ENCODE peak calls at places on chromosomes 11 and 22, in four cellular contexts. P is endothelial cell of umbilical vein, R is uterus, G is left lung. Y is an unnamed sample.

GRCh38 chr22:42296381-42296853 is 26.0 kb upstream of the TCF20 start:
- DNase-seq in G (no peak), R (no peak), P (no peak), Y (no peak)

GRCh38 chr22:21009638-21010425 is 5.1 kb upstream of the P2RX6 start:
- DNase-seq in G (peak), R (no peak), P (peak), Y (peak)

GRCh38 chr11:70799386-70799785 is 401.1 kb downstream of the CTTN start:
- DNase-seq in G (no peak), P (no peak), R (no peak), Y (no peak)

GRCh38 chr11:69841859-69842698 is 22.9 kb upstream of the FGF3 start:
- DNase-seq in R (no peak), P (no peak), G (no peak), Y (no peak)

GRCh38 chr11:69367211-69367964 is 73.4 kb downstream of the MYEOV start:
- DNase-seq in R (no peak), P (peak), G (no peak), Y (no peak)

GRCh38 chr22:32531228-32531627 is 56.6 kb downstream of the FBXO7 start:
- DNase-seq in G (no peak), P (no peak), R (no peak), Y (no peak)

GRCh38 chr11:9461068-9461759 is 402 bp downstream of the ZNF143 start:
- DNase-seq in P (peak), R (peak), G (peak), Y (peak)

GRCh38 chr11:114354076-114354475 is 46.2 kb downstream of the C11orf71 start:
- DNase-seq in P (peak), R (no peak), G (no peak), Y (no peak)

GRCh38 chr11:115674831-115675230 is 170.6 kb upstream of the CADM1 start:
- DNase-seq in R (no peak), G (no peak), P (no peak), Y (no peak)

GRCh38 chr22:16962501-16962900 is 45.5 kb downstream of the GAB4 start:
- DNase-seq in P (no peak), R (no peak), G (no peak), Y (no peak)

GRCh38 chr11:38791346-38791961 is 2193.4 kb upstream of the RAG2 start:
- DNase-seq in P (peak), R (no peak), G (no peak), Y (no peak)

GRCh38 chr11:134155456-134155855 is 68.3 kb downstream of the NCAPD3 start:
- DNase-seq in P (no peak), G (no peak), R (no peak), Y (no peak)

GRCh38 chr22:46303347-46303965 is 6.8 kb downstream of the GTSE1 start:
- DNase-seq in G (no peak), P (no peak), R (no peak), Y (no peak)

GRCh38 chr22:41781508-41781906 is 19.0 kb upstream of the CCDC134 start:
- DNase-seq in P (no peak), R (no peak), G (no peak), Y (no peak)

GRCh38 chr11:35133656-35134055 is 5.3 kb upstream of the CD44 start:
- DNase-seq in G (no peak), R (no peak), P (no peak), Y (no peak)

GRCh38 chr11:116830184-116830912 is 641 bp downstream of the APOC3 start:
- DNase-seq in R (no peak), P (no peak), G (no peak), Y (peak)

GRCh38 chr11:121048464-121049233 is 24.7 kb downstream of the TBCEL start:
- DNase-seq in P (no peak), R (no peak), G (no peak), Y (no peak)

GRCh38 chr11:123443851-123444623 is 14.0 kb downstream of the GRAMD1B start:
- DNase-seq in P (no peak), R (no peak), G (no peak), Y (no peak)

GRCh38 chr11:40445391-40445790 is 1014.1 kb downstream of the LRRC4C start:
- DNase-seq in R (no peak), P (no peak), G (no peak), Y (no peak)

GRCh38 chr11:65013130-65013691 is 749 bp upstream of the ARL2 start:
- DNase-seq in P (no peak), R (peak), G (peak), Y (peak)

GRCh38 chr11:27701262-27702105 is 1.2 kb upstream of the BDNF start:
- DNase-seq in G (no peak), P (peak), R (no peak), Y (no peak)

GRCh38 chr11:70313945-70314344 is 43.5 kb downstream of the PPFIA1 start:
- DNase-seq in G (no peak), P (no peak), R (no peak), Y (no peak)

GRCh38 chr11:28464252-28464867 is 356.2 kb downstream of the METTL15 start:
- DNase-seq in G (no peak), R (no peak), P (no peak), Y (no peak)

GRCh38 chr22:24359452-24360120 is 67.8 kb upstream of the ADORA2A start:
- DNase-seq in R (no peak), P (peak), G (no peak), Y (peak)

GRCh38 chr11:107018902-107019493 is 722 bp upstream of the GUCY1A2 start:
- DNase-seq in R (peak), G (peak), P (peak), Y (peak)

GRCh38 chr22:49968831-49969661 is 8.5 kb downstream of the PIM3 start:
- DNase-seq in P (no peak), R (peak), G (peak), Y (peak)

GRCh38 chr22:41124086-41124485 is 31.7 kb downstream of the EP300 start:
- DNase-seq in P (no peak), R (no peak), G (no peak), Y (no peak)

GRCh38 chr22:46075764-46076531 is 74.4 kb upstream of the PPARA start:
- DNase-seq in P (no peak), R (peak), G (peak), Y (peak)

GRCh38 chr11:113960702-113961330 is 14.1 kb upstream of the HTR3A start:
- DNase-seq in P (no peak), R (no peak), G (no peak), Y (no peak)

GRCh38 chr11:33268945-33269567 is 11.9 kb downstream of the HIPK3 start:
- DNase-seq in R (no peak), G (no peak), P (no peak), Y (no peak)

GRCh38 chr11:57647368-57647767 is 2.3 kb downstream of the YPEL4 start:
- DNase-seq in R (no peak), G (no peak), P (no peak), Y (no peak)

GRCh38 chr11:121801796-121802195 is 314.2 kb downstream of the BLID start:
- DNase-seq in G (no peak), P (no peak), R (no peak), Y (no peak)

GRCh38 chr11:77212314-77213007 is 84.4 kb downstream of the MYO7A start:
- DNase-seq in P (no peak), G (no peak), R (no peak), Y (no peak)

GRCh38 chr22:46734830-46735453 is 3.1 kb downstream of the CERK start:
- DNase-seq in G (peak), R (no peak), P (peak), Y (peak)

GRCh38 chr11:12842933-12843636 is 166.0 kb upstream of the RASSF10 start:
- DNase-seq in R (no peak), P (peak), G (no peak), Y (no peak)

GRCh38 chr11:2655834-2656622 is 43.8 kb downstream of the KCNQ1OT1 start:
- DNase-seq in G (peak), P (no peak), R (no peak), Y (no peak)

GRCh38 chr11:75565221-75565814 is 3.3 kb downstream of the SERPINH1 start:
- DNase-seq in G (peak), P (peak), R (peak), Y (no peak)
- H3K27ac ChIP-seq in G (peak), P (peak), R (peak), Y (peak)

GRCh38 chr11:83220279-83220678 is 26.8 kb downstream of the ANKRD42 start:
- DNase-seq in P (no peak), G (no peak), R (no peak), Y (no peak)

GRCh38 chr11:83222499-83222898 is 29.0 kb downstream of the ANKRD42 start:
- DNase-seq in G (no peak), P (no peak), R (no peak), Y (no peak)

GRCh38 chr11:83223457-83223856 is 29.9 kb downstream of the ANKRD42 start:
- DNase-seq in P (no peak), G (no peak), R (no peak), Y (no peak)

GRCh38 chr11:83221694-83222093 is 28.2 kb downstream of the ANKRD42 start:
- DNase-seq in P (no peak), G (no peak), R (no peak), Y (no peak)

DNA sequence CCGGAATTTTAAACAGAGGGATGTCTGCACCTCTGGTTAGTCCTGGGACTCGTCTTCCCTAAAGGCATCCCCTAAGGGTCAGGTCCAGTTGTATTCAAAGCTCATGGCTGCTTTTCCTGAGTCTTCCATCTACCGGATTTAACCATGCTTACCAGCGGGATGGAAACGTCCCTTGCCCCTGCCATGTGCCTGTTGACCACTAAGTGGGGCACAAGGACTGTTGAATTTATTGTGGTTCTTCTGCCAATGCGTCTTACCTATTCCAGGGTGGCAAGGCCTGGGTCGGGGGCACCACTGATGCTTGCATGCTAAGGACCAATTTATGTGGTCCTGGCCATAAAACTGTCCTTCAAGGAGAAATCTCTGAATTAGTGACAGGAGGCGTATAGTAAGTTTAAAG is 25.6 kb downstream of the ANKRD42 start:
- DNase-seq in R (no peak), P (no peak), G (no peak), Y (no peak)
- TF ChIP-seq CTCF in R (no peak), P (no peak), G (no peak), Y (peak)

DNA sequence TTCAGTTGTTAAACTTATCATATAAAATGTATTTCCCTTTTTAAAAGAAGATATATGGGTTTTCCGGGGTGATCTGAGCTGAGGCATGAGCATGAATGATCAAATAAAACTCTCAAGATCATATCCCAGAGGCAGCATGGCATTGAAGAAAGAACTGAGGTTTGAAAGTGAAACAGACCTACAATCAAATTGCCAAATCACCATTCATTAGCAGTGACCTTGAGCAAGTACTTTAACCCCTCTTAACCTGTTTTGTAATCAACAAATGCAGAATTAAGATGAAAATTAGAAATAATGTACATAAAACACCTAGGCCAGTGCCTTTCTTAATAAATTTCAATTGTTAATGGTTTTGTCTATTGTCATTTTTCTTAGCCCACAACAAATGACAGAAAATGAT is 116.0 kb downstream of the RBFOX2 start:
- DNase-seq in P (no peak), R (no peak), G (no peak), Y (no peak)
- H3K27ac ChIP-seq in P (no peak), R (no peak), G (no peak), Y (peak)

GRCh38 chr11:83831929-83832328 is 545.8 kb upstream of the CCDC90B start:
- DNase-seq in P (no peak), G (no peak), R (no peak), Y (no peak)

GRCh38 chr11:83835423-83835822 is 549.3 kb upstream of the CCDC90B start:
- DNase-seq in G (no peak), R (no peak), P (no peak), Y (no peak)

GRCh38 chr11:83840326-83840725 is 554.2 kb upstream of the CCDC90B start:
- DNase-seq in G (no peak), R (no peak), P (no peak), Y (no peak)

DNA sequence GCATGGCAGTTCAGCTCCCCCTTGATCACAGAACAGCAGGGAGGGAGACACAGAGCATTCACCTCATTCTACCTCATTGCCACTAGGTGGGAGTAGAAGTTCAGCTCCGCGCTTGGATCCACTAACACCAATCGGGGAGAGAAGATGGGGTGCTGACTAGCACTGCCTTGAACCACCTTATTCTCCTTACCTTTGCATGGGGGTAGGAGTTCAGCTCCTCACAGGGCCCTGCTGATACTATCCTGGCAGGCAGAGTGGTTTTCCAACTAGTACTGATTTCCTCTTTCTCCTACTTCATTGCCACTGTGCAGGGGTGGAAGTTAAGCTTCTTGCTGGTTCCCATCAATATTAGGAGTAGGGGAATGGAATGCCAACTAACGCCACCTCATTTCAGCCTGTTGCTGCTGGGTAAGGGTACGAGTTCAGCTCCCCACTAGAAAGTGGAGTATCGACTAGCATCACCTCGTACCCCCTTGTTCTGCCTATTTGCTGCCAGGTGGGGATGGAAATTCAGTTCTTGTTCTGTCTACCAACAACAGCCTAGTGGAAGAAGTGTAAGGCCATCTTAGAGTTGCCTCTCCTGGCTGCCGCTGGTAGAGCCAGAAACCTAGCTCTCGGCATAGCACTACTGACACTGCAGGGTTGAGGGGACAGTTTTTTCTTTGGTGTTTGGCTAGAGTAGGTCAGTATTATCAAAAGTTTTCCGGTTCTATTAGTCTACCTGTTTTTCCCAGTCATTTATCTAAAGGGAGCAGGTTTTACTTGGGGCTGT is 550.9 kb upstream of the CCDC90B start:
- DNase-seq in G (no peak), P (peak), R (peak), Y (peak)
- TF ChIP-seq CTCF in G (peak), P (peak), R (peak), Y (peak)

Y was measured in right lobe of liver.